ENCODE peak calls at places on chromosomes 3 and 15, in six cellular contexts. P is testis, T is HepG2, O is SJSA1, R is body of pancreas, S is PC-3. A is an unnamed sample. For H3K9me3 and H3K4me1, the result is how much of the 10 kb centered on the place peaks cover.

GRCh38 chr3:141860086-141860669 is 16.3 kb upstream of the ATP1B3 start:
- DNase-seq in P (no peak), T (no peak), O (no peak), R (no peak), S (no peak), A (no peak)

GRCh38 chr15:73305331-73306211 is 63.2 kb downstream of the HCN4 start:
- DNase-seq in P (peak), T (peak), O (peak), R (no peak), S (peak), A (no peak)

GRCh38 chr3:55558316-55558715 is 71.2 kb upstream of the WNT5A start:
- DNase-seq in P (no peak), T (no peak), O (peak), R (no peak), S (no peak), A (no peak)

GRCh38 chr15:67186226-67186649 is 68.2 kb downstream of the AAGAB start:
- DNase-seq in P (peak), T (no peak), O (no peak), R (no peak), S (no peak), A (no peak)

GRCh38 chr3:44918087-44918486 is 43.7 kb downstream of the TGM4 start:
- DNase-seq in P (no peak), T (no peak), O (no peak), R (no peak), S (no peak), A (no peak)

GRCh38 chr15:74621546-74621920 is 5.9 kb downstream of the CLK3 start:
- DNase-seq in P (no peak), T (no peak), O (no peak), R (no peak), S (no peak), A (no peak)

GRCh38 chr3:133113526-133113925 is 75.3 kb downstream of the TMEM108 start:
- DNase-seq in P (no peak), T (no peak), O (no peak), R (no peak), S (peak), A (no peak)

GRCh38 chr15:23646165-23647000 is 1.3 kb downstream of the MAGEL2 start:
- DNase-seq in P (no peak), T (no peak), O (no peak), R (no peak), S (no peak), A (no peak)

GRCh38 chr3:123546133-123546755 is 38.6 kb downstream of the HACD2 start:
- DNase-seq in P (no peak), T (no peak), O (peak), R (no peak), S (peak), A (no peak)

GRCh38 chr3:73069775-73070444 is 8.5 kb downstream of the EBLN2 start:
- DNase-seq in P (no peak), T (no peak), O (peak), R (no peak), S (no peak), A (no peak)

GRCh38 chr3:113707835-113708234 is 11.4 kb upstream of the USF3 start:
- DNase-seq in P (no peak), T (no peak), O (no peak), R (no peak), S (no peak), A (no peak)
- H3K9me3 ChIP-seq in P (under half), T (under half), O (under half), R (under half), S (under half), A (under half)

DNA sequence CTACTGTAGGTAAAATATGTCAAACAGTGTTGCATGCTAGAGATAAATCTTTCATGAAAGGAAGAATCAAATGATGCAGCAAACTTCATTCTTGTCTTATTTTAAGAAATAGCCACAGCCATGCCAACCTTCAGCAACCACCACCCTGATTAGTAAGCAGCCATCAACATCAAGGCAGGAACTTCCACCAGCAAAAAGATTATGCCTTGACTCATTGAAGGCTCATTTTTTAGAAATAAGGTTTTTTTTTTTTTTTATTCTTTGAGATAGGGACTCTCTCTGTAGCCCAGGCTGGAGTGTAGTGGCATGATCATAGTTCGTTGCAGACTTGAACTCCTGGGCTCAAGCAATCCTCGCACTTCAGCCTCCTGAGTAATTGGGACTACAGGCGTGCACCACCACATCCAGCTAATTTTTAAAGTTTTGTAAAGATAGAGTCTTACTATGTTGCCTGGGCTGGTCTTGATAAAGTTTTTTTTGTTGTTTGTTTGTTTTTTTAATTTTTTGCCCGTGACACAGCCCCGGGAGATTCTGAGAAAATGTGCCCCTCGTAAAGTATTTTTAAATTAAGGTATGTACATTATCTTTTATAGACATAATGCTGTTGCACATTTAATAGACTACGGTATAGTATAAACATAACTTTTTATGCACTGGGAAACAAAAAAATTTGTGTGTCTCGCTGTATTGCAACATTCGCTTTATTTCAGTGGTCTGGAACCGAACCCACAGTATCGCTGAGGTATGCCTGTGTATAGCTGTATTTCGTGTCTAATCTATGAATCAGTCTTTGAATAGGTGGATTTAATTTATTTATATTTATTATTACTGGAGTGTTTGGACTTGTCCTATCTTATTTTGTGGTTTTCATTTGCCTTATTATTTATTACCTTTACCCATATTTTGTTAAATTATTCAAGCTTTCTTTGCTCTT is 23.3 kb downstream of the SNRK start:
- DNase-seq in P (no peak), T (no peak), O (no peak), R (no peak), S (no peak), A (no peak)
- H3K4me1 ChIP-seq in P (under half), T (under half), O (under half), R (under half), S (under half), A (under half)

DNA sequence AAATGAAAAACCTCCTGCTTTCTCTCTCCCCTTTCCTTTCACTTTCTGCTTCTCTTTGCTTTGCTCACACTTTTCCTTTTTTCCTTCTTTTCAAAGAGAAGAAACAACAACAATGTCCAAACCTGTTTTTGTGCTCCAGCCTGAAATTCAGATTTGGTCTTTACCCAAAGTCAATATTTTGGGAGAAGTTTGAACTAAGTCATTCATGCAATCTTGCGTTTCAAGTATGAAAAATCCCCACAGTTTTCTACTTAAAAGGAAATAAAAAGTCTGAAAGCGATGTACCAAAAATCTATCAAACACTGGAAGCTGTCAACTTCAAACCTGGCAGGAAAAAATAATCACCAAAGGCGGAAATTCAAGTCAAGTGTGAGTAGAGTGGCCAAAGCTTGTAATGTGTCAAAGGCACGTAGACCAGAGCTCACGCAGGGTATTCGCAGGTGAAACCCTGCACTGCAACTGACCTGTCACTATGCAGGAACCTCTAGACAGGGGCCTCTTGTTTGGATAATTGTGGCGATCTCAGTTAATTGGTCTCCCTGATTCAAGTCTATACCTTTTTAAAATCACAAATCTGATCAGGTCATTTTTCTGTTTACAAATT is 118.8 kb upstream of the GALNT15 start:
- DNase-seq in P (no peak), T (no peak), O (no peak), R (no peak), S (no peak), A (no peak)
- H3K27ac ChIP-seq in P (peak), T (peak), O (peak), R (peak), S (no peak), A (no peak)

GRCh38 chr15:25091421-25092158 is 136.8 kb downstream of the SNRPN start:
- DNase-seq in P (no peak), T (no peak), O (no peak), R (no peak), S (no peak), A (no peak)

GRCh38 chr15:25089577-25089976 is 134.8 kb downstream of the SNRPN start:
- DNase-seq in P (no peak), T (no peak), O (no peak), R (no peak), S (no peak), A (no peak)

GRCh38 chr15:25090073-25090733 is 135.4 kb downstream of the SNRPN start:
- DNase-seq in P (no peak), T (no peak), O (no peak), R (no peak), S (no peak), A (no peak)

GRCh38 chr15:25087137-25087536 is 132.3 kb downstream of the SNRPN start:
- DNase-seq in P (no peak), T (no peak), O (no peak), R (no peak), S (no peak), A (no peak)

DNA sequence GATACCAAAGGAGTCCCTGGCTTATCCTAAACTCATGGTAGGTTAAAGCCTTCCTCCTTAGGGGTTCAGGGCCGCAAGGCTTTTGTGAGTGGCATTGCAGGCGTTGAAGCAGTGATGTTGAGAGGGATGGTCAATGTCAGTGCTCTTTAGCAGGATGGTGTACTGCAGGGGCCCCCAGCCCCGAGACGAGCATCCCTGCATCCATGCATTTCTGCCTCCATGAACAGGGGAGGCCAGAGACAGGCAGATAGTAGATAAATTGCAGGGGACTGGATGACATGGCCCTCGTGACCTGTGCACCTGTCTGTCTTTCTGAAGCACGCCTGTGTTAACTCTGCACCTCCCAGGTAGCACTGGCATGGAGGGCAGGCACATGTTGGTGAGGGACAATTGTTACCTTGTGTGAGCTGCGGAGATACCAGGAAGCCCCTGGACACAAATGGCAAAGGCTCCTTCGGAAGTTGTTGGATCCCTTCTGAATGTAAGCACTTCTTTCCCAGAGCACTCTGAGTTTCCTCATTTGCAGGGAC is 133.5 kb downstream of the SNRPN start:
- DNase-seq in P (no peak), T (no peak), O (no peak), R (no peak), S (no peak), A (no peak)
- H3K9me3 ChIP-seq in P (under half), T (half or more), O (under half), R (under half), S (under half), A (half or more)